ENCODE peak calls at places on chromosome 2, in six cellular contexts. N is cardiac muscle cell, R is kidney, I is fibroblast of lung, C is choroid plexus epithelial cell, D is GM23338. P is an unnamed sample.

GRCh38 chr2:124566518-124566970 is 541.5 kb downstream of the CNTNAP5 start:
- DNase-seq in R (no peak), N (peak; percentile 2), C (no peak), D (no peak), I (no peak), P (no peak)

GRCh38 chr2:138589663-138590062 is 88.1 kb downstream of the SPOPL start:
- DNase-seq in C (no peak), R (no peak), I (no peak), D (no peak), N (no peak), P (no peak)

GRCh38 chr2:238905224-238905623 is 57.3 kb downstream of the TWIST2 start:
- DNase-seq in I (no peak), C (no peak), D (no peak), R (no peak), N (no peak), P (no peak)

GRCh38 chr2:240277073-240277806 is 136.8 kb upstream of the OTOS start:
- DNase-seq in I (peak; percentile 65), D (no peak), C (peak; percentile 76), N (peak; percentile 79), R (peak; percentile 78), P (no peak)

GRCh38 chr2:233481368-233482142 is 85.0 kb downstream of the USP40 start:
- DNase-seq in N (no peak), R (no peak), D (no peak), C (peak; percentile 23), I (no peak), P (no peak)

GRCh38 chr2:196314780-196315179 is 143.4 kb upstream of the STK17B start:
- DNase-seq in D (no peak), R (no peak), C (peak; percentile 69), N (no peak), I (peak; percentile 68), P (no peak)

GRCh38 chr2:40803900-40804299 is 352.0 kb upstream of the SLC8A1 start:
- DNase-seq in N (no peak), I (no peak), D (no peak), C (no peak), R (no peak), P (no peak)

GRCh38 chr2:39431592-39432316 is 5.3 kb downstream of the MAP4K3 start:
- DNase-seq in R (no peak), D (peak; percentile 49), C (peak; percentile 66), N (peak; percentile 66), I (no peak), P (no peak)

GRCh38 chr2:3297523-3297922 is 80.1 kb downstream of the EIPR1 start:
- DNase-seq in N (no peak), R (no peak), I (no peak), D (no peak), C (no peak), P (no peak)

GRCh38 chr2:12534646-12535263 is 182.0 kb upstream of the TRIB2 start:
- DNase-seq in D (peak; percentile 37), C (peak; percentile 96), N (peak; percentile 85), I (peak; percentile 98), R (no peak), P (peak; percentile 90)

GRCh38 chr2:240121190-240121589 is 14.9 kb downstream of the COPS9 start:
- DNase-seq in R (no peak), D (no peak), C (no peak), N (no peak), I (no peak), P (no peak)

GRCh38 chr2:118969025-118969733 is 27.2 kb downstream of the MARCO start:
- DNase-seq in D (no peak), R (no peak), C (no peak), N (no peak), I (no peak), P (no peak)

GRCh38 chr2:36357506-36358316 is 2.1 kb downstream of the CRIM1 start:
- DNase-seq in I (peak; percentile 85), D (peak; percentile 71), C (peak; percentile 91), R (peak; percentile 82), N (peak; percentile 76), P (no peak)

GRCh38 chr2:11876889-11877288 is 130.5 kb downstream of the LPIN1 start:
- DNase-seq in C (no peak), D (no peak), I (no peak), R (no peak), N (no peak), P (no peak)

GRCh38 chr2:215870088-215870490 is 143.3 kb downstream of the MREG start:
- DNase-seq in I (peak; percentile 68), D (no peak), N (peak; percentile 79), R (no peak), C (peak; percentile 87), P (peak; percentile 54)

GRCh38 chr2:203361922-203362321 is 33.7 kb downstream of the ABI2 start:
- DNase-seq in I (peak; percentile 19), N (peak; percentile 16), R (no peak), D (no peak), C (peak; percentile 37), P (no peak)

GRCh38 chr2:21428754-21429153 is 305.0 kb downstream of the TDRD15 start:
- DNase-seq in C (no peak), I (no peak), D (no peak), N (no peak), R (no peak), P (no peak)

GRCh38 chr2:64134813-64135212 is 9.4 kb downstream of the PELI1 start:
- DNase-seq in N (no peak), C (no peak), I (no peak), R (no peak), D (no peak), P (no peak)

GRCh38 chr2:13046557-13047165 is 329.9 kb downstream of the TRIB2 start:
- DNase-seq in I (peak; percentile 3), R (no peak), D (peak; percentile 4), N (peak; percentile 36), C (peak; percentile 51), P (no peak)

DNA sequence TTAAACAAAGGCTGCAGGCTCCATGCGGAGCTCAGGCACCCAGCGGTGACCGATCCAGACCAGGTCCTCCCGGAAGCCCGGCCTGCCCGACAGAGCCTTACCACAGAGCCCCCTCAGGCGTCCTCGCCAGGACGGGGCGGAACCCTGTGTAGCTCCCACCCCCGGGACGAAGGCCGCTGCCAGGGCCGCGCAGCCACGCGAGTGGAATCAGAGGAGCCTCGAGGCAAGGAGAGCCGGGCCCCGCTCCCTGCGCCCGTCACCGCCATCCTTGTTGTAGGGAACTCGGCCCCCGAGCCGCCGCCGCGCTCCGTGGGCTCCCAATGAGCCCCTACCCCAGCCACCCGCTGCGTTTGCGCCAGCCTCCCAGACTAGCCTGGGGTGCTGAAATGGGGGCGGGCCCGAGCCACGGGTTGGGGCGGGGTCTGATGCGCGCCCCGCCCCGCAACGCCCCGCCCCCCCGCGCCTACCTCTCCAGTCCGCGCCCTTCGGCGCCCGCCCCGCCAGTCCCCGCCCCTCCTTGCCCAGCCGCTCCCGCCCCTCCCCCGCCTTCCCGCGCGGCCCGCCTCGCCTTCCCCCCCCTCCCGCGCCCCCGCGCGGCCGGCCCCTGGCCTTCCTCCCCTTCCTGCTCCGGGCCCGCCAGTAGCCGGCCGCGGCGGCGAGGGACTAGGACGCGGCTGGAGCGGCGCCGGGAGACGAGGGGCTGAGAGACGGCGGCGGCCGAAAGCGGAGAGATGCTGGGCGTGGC is at the start of gene LIMS1:
- DNase-seq in C (peak; percentile 91), N (peak; percentile 93), D (peak; percentile 85), R (peak; percentile 98), I (peak; percentile 86), P (no peak)
- TF ChIP-seq CTCF in C (no peak), N (no peak), D (no peak), R (no peak), I (no peak), P (no peak)

GRCh38 chr2:72718906-72719305 is 106.9 kb downstream of the EXOC6B start:
- DNase-seq in D (peak; percentile 24), R (no peak), N (no peak), I (no peak), C (no peak), P (no peak)
- H3K4me3 ChIP-seq in D (peak overlapping the region; percentile 0), R (no peak overlapping the region), N (no peak overlapping the region), I (no peak overlapping the region), C (no peak overlapping the region), P (no peak overlapping the region)

DNA sequence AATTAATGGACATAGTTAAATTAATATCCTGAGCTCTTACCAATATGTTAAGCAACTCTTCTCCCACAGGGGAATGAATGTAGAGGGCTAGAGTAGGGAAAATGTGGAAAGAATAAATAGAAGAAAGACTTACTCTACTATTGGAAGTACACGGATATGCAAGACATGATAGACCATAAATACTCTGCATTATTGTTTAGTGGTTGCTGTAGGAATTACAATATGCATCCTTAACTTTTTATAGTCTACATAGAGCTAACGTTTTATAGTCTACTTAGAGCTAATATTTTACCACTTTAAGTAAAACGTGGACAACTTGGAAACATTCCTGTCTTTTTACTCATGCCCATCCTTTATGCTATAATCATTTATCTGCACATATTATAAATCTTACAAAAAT is 163.8 kb upstream of the GALNT5 start:
- DNase-seq in R (no peak), I (no peak), C (no peak), D (no peak), N (no peak), P (no peak)
- TF ChIP-seq CTCF in R (no peak), I (no peak), C (no peak), D (no peak), N (no peak), P (no peak)

GRCh38 chr2:95027369-95027720 is 1.8 kb downstream of the MAL start:
- DNase-seq in N (no peak), R (no peak), D (no peak), I (no peak), C (no peak), P (no peak)

GRCh38 chr2:95026471-95027368 is 1.2 kb downstream of the MAL start:
- DNase-seq in C (no peak), R (peak; percentile 45), D (peak; percentile 64), N (no peak), I (no peak), P (no peak)

GRCh38 chr2:95024306-95024880 is 1.1 kb upstream of the MAL start:
- DNase-seq in C (no peak), I (no peak), N (no peak), R (no peak), D (no peak), P (no peak)

GRCh38 chr2:95024960-95025405 is 525 bp upstream of the MAL start:
- DNase-seq in R (no peak), D (peak; percentile 51), C (no peak), I (no peak), N (no peak), P (no peak)

GRCh38 chr2:95025406-95026319 is at the start of gene MAL:
- DNase-seq in C (no peak), D (peak; percentile 84), N (peak; percentile 19), I (peak; percentile 7), R (peak; percentile 84), P (no peak)
- H3K4me3 ChIP-seq in C (no peak within 1 kb of the TSS), D (peak within 1 kb of the TSS; percentile 71), N (peak within 1 kb of the TSS; percentile 38), I (no peak within 1 kb of the TSS), R (peak within 1 kb of the TSS; percentile 61), P (no peak within 1 kb of the TSS)

GRCh38 chr2:200658278-200658864 is 72.6 kb downstream of the AOX1 start:
- DNase-seq in C (peak; percentile 23), N (no peak), D (peak; percentile 33), R (no peak), I (no peak), P (no peak)
- TF ChIP-seq CTCF in C (no peak), N (no peak), D (peak; percentile 45), R (no peak), I (no peak), P (no peak)

GRCh38 chr2:70947556-70948184 is 12.0 kb downstream of the ATP6V1B1 start:
- DNase-seq in D (no peak), C (peak; percentile 65), I (peak; percentile 68), N (peak; percentile 58), R (no peak), P (peak; percentile 31)
- H3K4me3 ChIP-seq in D (peak overlapping the region; percentile 51), C (no peak overlapping the region), I (no peak overlapping the region), N (no peak overlapping the region), R (no peak overlapping the region), P (peak overlapping the region; percentile 53)

P was measured in HFF-Myc.